ENCODE peak calls at places on chromosomes 12 and 14, in nine cellular contexts. I, A, O, F, E, Z, B, M and Q are unnamed samples.

GRCh38 chr12:117596968-117597367 is 235.5 kb upstream of the NOS1 start:
- DNase-seq in I (peak; percentile 37), A (peak; percentile 91), O (no peak), F (no peak), E (no peak), Z (no peak), B (no peak), M (no peak), Q (no peak)

GRCh38 chr12:116659771-116660481 is 77.9 kb downstream of the SPRING1 start:
- DNase-seq in I (peak; percentile 84), A (no peak), O (peak; percentile 49), F (peak; percentile 33), E (no peak), Z (no peak), B (no peak), M (no peak), Q (peak; percentile 40)

GRCh38 chr14:65101631-65102440 is 481 bp downstream of the MAX start:
- DNase-seq in I (no peak), A (no peak), O (no peak), F (no peak), E (no peak), Z (peak; percentile 36), B (peak; percentile 41), M (no peak), Q (peak; percentile 66)

GRCh38 chr14:69559581-69560011 is 15.1 kb downstream of the CCDC177 start:
- DNase-seq in I (no peak), A (no peak), O (no peak), F (no peak), E (no peak), Z (no peak), B (no peak), M (no peak), Q (peak; percentile 65)

GRCh38 chr14:45332360-45332988 is 79.5 kb upstream of the MIS18BP1 start:
- DNase-seq in I (no peak), A (no peak), O (no peak), F (no peak), E (no peak), Z (no peak), B (no peak), M (no peak), Q (no peak)

GRCh38 chr14:32085182-32085844 is 8.2 kb downstream of the ARHGAP5 start:
- DNase-seq in I (no peak), A (no peak), O (no peak), F (no peak), E (no peak), Z (no peak), B (no peak), M (no peak), Q (no peak)

GRCh38 chr12:108525681-108526080 is 10.6 kb downstream of the FICD start:
- DNase-seq in I (peak; percentile 46), A (no peak), O (peak; percentile 86), F (peak; percentile 77), E (no peak), Z (no peak), B (no peak), M (no peak), Q (no peak)

GRCh38 chr12:49059385-49060232 is 985 bp downstream of the KMT2D start:
- DNase-seq in I (no peak), A (no peak), O (no peak), F (peak; percentile 18), E (peak; percentile 68), Z (no peak), B (peak; percentile 29), M (no peak), Q (peak; percentile 69)

GRCh38 chr14:98138666-98139065 is 1133.3 kb downstream of the BCL11B start:
- DNase-seq in I (no peak), A (no peak), O (no peak), F (no peak), E (peak; percentile 9), Z (peak; percentile 43), B (peak; percentile 64), M (no peak), Q (peak; percentile 67)

GRCh38 chr12:12482150-12482761 is 80.4 kb downstream of the DUSP16 start:
- DNase-seq in I (no peak), A (no peak), O (no peak), F (no peak), E (no peak), Z (no peak), B (peak; percentile 30), M (no peak), Q (no peak)

GRCh38 chr14:71130491-71131179 is 223.4 kb downstream of the PCNX1 start:
- DNase-seq in I (peak; percentile 90), A (no peak), O (peak; percentile 88), F (peak; percentile 85), E (no peak), Z (no peak), B (no peak), M (no peak), Q (no peak)

GRCh38 chr14:31763041-31763440 is 201.8 kb downstream of the NUBPL start:
- DNase-seq in I (no peak), A (no peak), O (no peak), F (no peak), E (no peak), Z (no peak), B (no peak), M (no peak), Q (no peak)

GRCh38 chr12:52428121-52428520 is 6.0 kb downstream of the KRT75 start:
- DNase-seq in I (no peak), A (no peak), O (no peak), F (no peak), E (no peak), Z (no peak), B (no peak), M (no peak), Q (no peak)

GRCh38 chr12:4821000-4821399 is 88.7 kb upstream of the KCNA1 start:
- DNase-seq in I (no peak), A (no peak), O (no peak), F (no peak), E (no peak), Z (no peak), B (no peak), M (no peak), Q (no peak)

GRCh38 chr12:24931666-24932405 is 17.1 kb downstream of the BCAT1 start:
- DNase-seq in I (no peak), A (no peak), O (peak; percentile 43), F (peak; percentile 54), E (peak; percentile 64), Z (no peak), B (no peak), M (no peak), Q (no peak)

GRCh38 chr14:100106661-100107112 is 41.5 kb downstream of the EVL start:
- DNase-seq in I (no peak), A (no peak), O (no peak), F (no peak), E (no peak), Z (no peak), B (peak; percentile 18), M (no peak), Q (no peak)

GRCh38 chr12:89945123-89945522 is 236.5 kb upstream of the ATP2B1 start:
- DNase-seq in I (no peak), A (no peak), O (no peak), F (no peak), E (no peak), Z (no peak), B (no peak), M (no peak), Q (no peak)

GRCh38 chr12:104598342-104599271 is 141.9 kb downstream of the CHST11 start:
- DNase-seq in I (no peak), A (no peak), O (no peak), F (no peak), E (no peak), Z (no peak), B (no peak), M (no peak), Q (no peak)

GRCh38 chr12:87086118-87086891 is 830.1 kb upstream of the MGAT4C start:
- DNase-seq in I (peak; percentile 0), A (no peak), O (peak; percentile 22), F (peak; percentile 6), E (no peak), Z (no peak), B (no peak), M (no peak), Q (no peak)

GRCh38 chr12:123992118-123992825 is 19.3 kb downstream of the ZNF664 start:
- DNase-seq in I (no peak), A (no peak), O (no peak), F (no peak), E (no peak), Z (no peak), B (no peak), M (no peak), Q (no peak)

GRCh38 chr14:83520837-83521236 is 1987.2 kb upstream of the SEL1L start:
- DNase-seq in I (no peak), A (no peak), O (peak; percentile 88), F (peak; percentile 70), E (no peak), Z (no peak), B (no peak), M (no peak), Q (no peak)

GRCh38 chr14:32761381-32761968 is 177.2 kb upstream of the NPAS3 start:
- DNase-seq in I (no peak), A (no peak), O (no peak), F (peak; percentile 1), E (no peak), Z (no peak), B (no peak), M (no peak), Q (no peak)

GRCh38 chr14:78700236-78700635 is 530.1 kb downstream of the NRXN3 start:
- DNase-seq in I (no peak), A (no peak), O (no peak), F (peak; percentile 1), E (no peak), Z (no peak), B (no peak), M (no peak), Q (no peak)

GRCh38 chr14:63203618-63204406 is 431 bp upstream of the RHOJ start:
- DNase-seq in I (peak; percentile 88), A (no peak), O (peak; percentile 99), F (peak; percentile 95), E (no peak), Z (no peak), B (no peak), M (peak; percentile 88), Q (peak; percentile 80)

GRCh38 chr14:88013750-88014349 is 8.9 kb downstream of the GPR65 start:
- DNase-seq in I (peak; percentile 46), A (no peak), O (peak; percentile 58), F (peak; percentile 60), E (no peak), Z (no peak), B (peak; percentile 49), M (peak; percentile 77), Q (peak; percentile 68)